ENCODE peak calls at places on chromosomes 4 and X, in eight cellular contexts. One of them, this sample, is unnamed.

GRCh38 chr4:15400911-15401671 is 26.7 kb upstream of the C1QTNF7 start:
- DNase-seq in esophagus squamous epithelium: no peak
- DNase-seq in IMR-90: peak; percentile 65
- DNase-seq in stimulated activated CD4-positive, alpha-beta T cell treated with anti-CD3 and anti-CD28 coated beads, TNF-alpha, amount 100 ng/mL, for 48 hours: peak; percentile 13
- DNase-seq in AG09319: peak; percentile 62
- DNase-seq in fibroblast of gingiva: peak; percentile 94
- DNase-seq in SK-N-DZ: no peak
- DNase-seq in effector CD4-positive, alpha-beta T cell: no peak
- DNase-seq in this sample: no peak

GRCh38 chr4:102552781-102553180 is 51.6 kb downstream of the NFKB1 start:
- DNase-seq in esophagus squamous epithelium: no peak
- DNase-seq in IMR-90: no peak
- DNase-seq in stimulated activated CD4-positive, alpha-beta T cell treated with anti-CD3 and anti-CD28 coated beads, TNF-alpha, amount 100 ng/mL, for 48 hours: no peak
- DNase-seq in AG09319: no peak
- DNase-seq in fibroblast of gingiva: no peak
- DNase-seq in SK-N-DZ: no peak
- DNase-seq in effector CD4-positive, alpha-beta T cell: no peak
- DNase-seq in this sample: no peak

GRCh38 chr4:137685357-137685756 is 153.1 kb upstream of the PCDH18 start:
- DNase-seq in esophagus squamous epithelium: no peak
- DNase-seq in IMR-90: peak; percentile 54
- DNase-seq in stimulated activated CD4-positive, alpha-beta T cell treated with anti-CD3 and anti-CD28 coated beads, TNF-alpha, amount 100 ng/mL, for 48 hours: no peak
- DNase-seq in AG09319: no peak
- DNase-seq in fibroblast of gingiva: peak; percentile 73
- DNase-seq in SK-N-DZ: no peak
- DNase-seq in effector CD4-positive, alpha-beta T cell: no peak
- DNase-seq in this sample: no peak

GRCh38 chr4:53920116-53920515 is 144.3 kb downstream of the CHIC2 start:
- DNase-seq in esophagus squamous epithelium: no peak
- DNase-seq in IMR-90: no peak
- DNase-seq in stimulated activated CD4-positive, alpha-beta T cell treated with anti-CD3 and anti-CD28 coated beads, TNF-alpha, amount 100 ng/mL, for 48 hours: no peak
- DNase-seq in AG09319: no peak
- DNase-seq in fibroblast of gingiva: no peak
- DNase-seq in SK-N-DZ: no peak
- DNase-seq in effector CD4-positive, alpha-beta T cell: no peak
- DNase-seq in this sample: no peak

GRCh38 chrX:33211356-33212254 is at the start of gene DMD:
- DNase-seq in esophagus squamous epithelium: no peak
- DNase-seq in IMR-90: peak; percentile 84
- DNase-seq in stimulated activated CD4-positive, alpha-beta T cell treated with anti-CD3 and anti-CD28 coated beads, TNF-alpha, amount 100 ng/mL, for 48 hours: no peak
- DNase-seq in AG09319: peak; percentile 8
- DNase-seq in fibroblast of gingiva: peak; percentile 0
- DNase-seq in SK-N-DZ: no peak
- DNase-seq in effector CD4-positive, alpha-beta T cell: no peak
- DNase-seq in this sample: no peak

GRCh38 chr4:10623241-10623640 is 61.3 kb downstream of the CLNK start:
- DNase-seq in esophagus squamous epithelium: no peak
- DNase-seq in IMR-90: peak; percentile 76
- DNase-seq in stimulated activated CD4-positive, alpha-beta T cell treated with anti-CD3 and anti-CD28 coated beads, TNF-alpha, amount 100 ng/mL, for 48 hours: no peak
- DNase-seq in AG09319: no peak
- DNase-seq in fibroblast of gingiva: no peak
- DNase-seq in SK-N-DZ: no peak
- DNase-seq in effector CD4-positive, alpha-beta T cell: no peak
- DNase-seq in this sample: no peak

GRCh38 chrX:16870861-16871584 is 861 bp upstream of the RBBP7 start:
- DNase-seq in esophagus squamous epithelium: peak; percentile 33
- DNase-seq in IMR-90: no peak
- DNase-seq in stimulated activated CD4-positive, alpha-beta T cell treated with anti-CD3 and anti-CD28 coated beads, TNF-alpha, amount 100 ng/mL, for 48 hours: no peak
- DNase-seq in AG09319: no peak
- DNase-seq in fibroblast of gingiva: peak; percentile 21
- DNase-seq in SK-N-DZ: peak; percentile 18
- DNase-seq in effector CD4-positive, alpha-beta T cell: no peak
- DNase-seq in this sample: no peak

GRCh38 chr4:1014395-1015167 is 3.2 kb downstream of the FGFRL1 start:
- DNase-seq in esophagus squamous epithelium: no peak
- DNase-seq in IMR-90: no peak
- DNase-seq in stimulated activated CD4-positive, alpha-beta T cell treated with anti-CD3 and anti-CD28 coated beads, TNF-alpha, amount 100 ng/mL, for 48 hours: no peak
- DNase-seq in AG09319: no peak
- DNase-seq in fibroblast of gingiva: no peak
- DNase-seq in SK-N-DZ: no peak
- DNase-seq in effector CD4-positive, alpha-beta T cell: no peak
- DNase-seq in this sample: no peak

GRCh38 chr4:2745981-2746806 is 9.9 kb downstream of the TNIP2 start:
- DNase-seq in esophagus squamous epithelium: peak; percentile 55
- DNase-seq in IMR-90: peak; percentile 85
- DNase-seq in stimulated activated CD4-positive, alpha-beta T cell treated with anti-CD3 and anti-CD28 coated beads, TNF-alpha, amount 100 ng/mL, for 48 hours: peak; percentile 95
- DNase-seq in AG09319: no peak
- DNase-seq in fibroblast of gingiva: no peak
- DNase-seq in SK-N-DZ: no peak
- DNase-seq in effector CD4-positive, alpha-beta T cell: peak; percentile 79
- DNase-seq in this sample: no peak

GRCh38 chr4:2832981-2833670 is 10.5 kb upstream of the ADD1 start:
- DNase-seq in esophagus squamous epithelium: no peak
- DNase-seq in IMR-90: no peak
- DNase-seq in stimulated activated CD4-positive, alpha-beta T cell treated with anti-CD3 and anti-CD28 coated beads, TNF-alpha, amount 100 ng/mL, for 48 hours: no peak
- DNase-seq in AG09319: no peak
- DNase-seq in fibroblast of gingiva: no peak
- DNase-seq in SK-N-DZ: no peak
- DNase-seq in effector CD4-positive, alpha-beta T cell: no peak
- DNase-seq in this sample: no peak

GRCh38 chr4:27668001-27668400 is 807.4 kb downstream of the STIM2 start:
- DNase-seq in esophagus squamous epithelium: no peak
- DNase-seq in IMR-90: no peak
- DNase-seq in stimulated activated CD4-positive, alpha-beta T cell treated with anti-CD3 and anti-CD28 coated beads, TNF-alpha, amount 100 ng/mL, for 48 hours: no peak
- DNase-seq in AG09319: no peak
- DNase-seq in fibroblast of gingiva: no peak
- DNase-seq in SK-N-DZ: no peak
- DNase-seq in effector CD4-positive, alpha-beta T cell: no peak
- DNase-seq in this sample: no peak

GRCh38 chr4:107599841-107600240 is 120.2 kb downstream of the PAPSS1 start:
- DNase-seq in esophagus squamous epithelium: no peak
- DNase-seq in IMR-90: no peak
- DNase-seq in stimulated activated CD4-positive, alpha-beta T cell treated with anti-CD3 and anti-CD28 coated beads, TNF-alpha, amount 100 ng/mL, for 48 hours: no peak
- DNase-seq in AG09319: no peak
- DNase-seq in fibroblast of gingiva: no peak
- DNase-seq in SK-N-DZ: no peak
- DNase-seq in effector CD4-positive, alpha-beta T cell: no peak
- DNase-seq in this sample: no peak

GRCh38 chrX:24229967-24230366 is 80.4 kb downstream of the ZFX start:
- DNase-seq in esophagus squamous epithelium: no peak
- DNase-seq in IMR-90: no peak
- DNase-seq in stimulated activated CD4-positive, alpha-beta T cell treated with anti-CD3 and anti-CD28 coated beads, TNF-alpha, amount 100 ng/mL, for 48 hours: no peak
- DNase-seq in AG09319: no peak
- DNase-seq in fibroblast of gingiva: no peak
- DNase-seq in SK-N-DZ: no peak
- DNase-seq in effector CD4-positive, alpha-beta T cell: no peak
- DNase-seq in this sample: no peak

GRCh38 chr4:88008133-88008621 is 742 bp downstream of the PKD2 start:
- DNase-seq in esophagus squamous epithelium: no peak
- DNase-seq in IMR-90: peak; percentile 48
- DNase-seq in stimulated activated CD4-positive, alpha-beta T cell treated with anti-CD3 and anti-CD28 coated beads, TNF-alpha, amount 100 ng/mL, for 48 hours: no peak
- DNase-seq in AG09319: no peak
- DNase-seq in fibroblast of gingiva: peak; percentile 48
- DNase-seq in SK-N-DZ: peak; percentile 46
- DNase-seq in effector CD4-positive, alpha-beta T cell: no peak
- DNase-seq in this sample: peak; percentile 34

GRCh38 chr4:165537028-165537648 is 158.3 kb downstream of the CPE start:
- DNase-seq in esophagus squamous epithelium: no peak
- DNase-seq in IMR-90: peak; percentile 39
- DNase-seq in stimulated activated CD4-positive, alpha-beta T cell treated with anti-CD3 and anti-CD28 coated beads, TNF-alpha, amount 100 ng/mL, for 48 hours: no peak
- DNase-seq in AG09319: peak; percentile 15
- DNase-seq in fibroblast of gingiva: peak; percentile 40
- DNase-seq in SK-N-DZ: peak; percentile 27
- DNase-seq in effector CD4-positive, alpha-beta T cell: no peak
- DNase-seq in this sample: peak; percentile 59

GRCh38 chrX:18406531-18407266 is 18.7 kb upstream of the CDKL5 start:
- DNase-seq in esophagus squamous epithelium: no peak
- DNase-seq in IMR-90: peak; percentile 40
- DNase-seq in stimulated activated CD4-positive, alpha-beta T cell treated with anti-CD3 and anti-CD28 coated beads, TNF-alpha, amount 100 ng/mL, for 48 hours: no peak
- DNase-seq in AG09319: no peak
- DNase-seq in fibroblast of gingiva: peak; percentile 68
- DNase-seq in SK-N-DZ: no peak
- DNase-seq in effector CD4-positive, alpha-beta T cell: no peak
- DNase-seq in this sample: no peak

GRCh38 chr4:110751991-110752390 is 129.1 kb upstream of the PITX2 start:
- DNase-seq in esophagus squamous epithelium: no peak
- DNase-seq in IMR-90: no peak
- DNase-seq in stimulated activated CD4-positive, alpha-beta T cell treated with anti-CD3 and anti-CD28 coated beads, TNF-alpha, amount 100 ng/mL, for 48 hours: no peak
- DNase-seq in AG09319: no peak
- DNase-seq in fibroblast of gingiva: no peak
- DNase-seq in SK-N-DZ: no peak
- DNase-seq in effector CD4-positive, alpha-beta T cell: no peak
- DNase-seq in this sample: no peak

GRCh38 chr4:1209821-1210220 is 37.4 kb upstream of the SPON2 start:
- DNase-seq in esophagus squamous epithelium: no peak
- DNase-seq in IMR-90: peak; percentile 80
- DNase-seq in stimulated activated CD4-positive, alpha-beta T cell treated with anti-CD3 and anti-CD28 coated beads, TNF-alpha, amount 100 ng/mL, for 48 hours: no peak
- DNase-seq in AG09319: peak; percentile 44
- DNase-seq in fibroblast of gingiva: peak; percentile 68
- DNase-seq in SK-N-DZ: no peak
- DNase-seq in effector CD4-positive, alpha-beta T cell: no peak
- DNase-seq in this sample: no peak

GRCh38 chrX:16839852-16840460 is 30.2 kb downstream of the RBBP7 start:
- DNase-seq in esophagus squamous epithelium: no peak
- DNase-seq in IMR-90: peak; percentile 85
- DNase-seq in stimulated activated CD4-positive, alpha-beta T cell treated with anti-CD3 and anti-CD28 coated beads, TNF-alpha, amount 100 ng/mL, for 48 hours: no peak
- DNase-seq in AG09319: peak; percentile 31
- DNase-seq in fibroblast of gingiva: peak; percentile 59
- DNase-seq in SK-N-DZ: no peak
- DNase-seq in effector CD4-positive, alpha-beta T cell: no peak
- DNase-seq in this sample: no peak

GRCh38 chr4:99710681-99711345 is 53.2 kb upstream of the C4orf54 start:
- DNase-seq in esophagus squamous epithelium: no peak
- DNase-seq in IMR-90: peak; percentile 63
- DNase-seq in stimulated activated CD4-positive, alpha-beta T cell treated with anti-CD3 and anti-CD28 coated beads, TNF-alpha, amount 100 ng/mL, for 48 hours: no peak
- DNase-seq in AG09319: no peak
- DNase-seq in fibroblast of gingiva: no peak
- DNase-seq in SK-N-DZ: no peak
- DNase-seq in effector CD4-positive, alpha-beta T cell: no peak
- DNase-seq in this sample: no peak

GRCh38 chr4:8457646-8458045 is 17.1 kb downstream of the TRMT44 start:
- DNase-seq in esophagus squamous epithelium: no peak
- DNase-seq in IMR-90: no peak
- DNase-seq in stimulated activated CD4-positive, alpha-beta T cell treated with anti-CD3 and anti-CD28 coated beads, TNF-alpha, amount 100 ng/mL, for 48 hours: no peak
- DNase-seq in AG09319: no peak
- DNase-seq in fibroblast of gingiva: no peak
- DNase-seq in SK-N-DZ: peak; percentile 68
- DNase-seq in effector CD4-positive, alpha-beta T cell: no peak
- DNase-seq in this sample: no peak

GRCh38 chr4:76449362-76449767 is 14.3 kb downstream of the SHROOM3 start:
- DNase-seq in esophagus squamous epithelium: no peak
- DNase-seq in IMR-90: no peak
- DNase-seq in stimulated activated CD4-positive, alpha-beta T cell treated with anti-CD3 and anti-CD28 coated beads, TNF-alpha, amount 100 ng/mL, for 48 hours: no peak
- DNase-seq in AG09319: no peak
- DNase-seq in fibroblast of gingiva: no peak
- DNase-seq in SK-N-DZ: no peak
- DNase-seq in effector CD4-positive, alpha-beta T cell: no peak
- DNase-seq in this sample: no peak

GRCh38 chrX:154459843-154460242 is 1.8 kb downstream of the PLXNA3 start:
- DNase-seq in esophagus squamous epithelium: no peak
- DNase-seq in IMR-90: no peak
- DNase-seq in stimulated activated CD4-positive, alpha-beta T cell treated with anti-CD3 and anti-CD28 coated beads, TNF-alpha, amount 100 ng/mL, for 48 hours: no peak
- DNase-seq in AG09319: no peak
- DNase-seq in fibroblast of gingiva: no peak
- DNase-seq in SK-N-DZ: peak; percentile 38
- DNase-seq in effector CD4-positive, alpha-beta T cell: no peak
- DNase-seq in this sample: no peak

GRCh38 chrX:118272237-118272636 is 73.7 kb upstream of the WDR44 start:
- DNase-seq in esophagus squamous epithelium: no peak
- DNase-seq in IMR-90: peak; percentile 52
- DNase-seq in stimulated activated CD4-positive, alpha-beta T cell treated with anti-CD3 and anti-CD28 coated beads, TNF-alpha, amount 100 ng/mL, for 48 hours: no peak
- DNase-seq in AG09319: no peak
- DNase-seq in fibroblast of gingiva: peak; percentile 1
- DNase-seq in SK-N-DZ: no peak
- DNase-seq in effector CD4-positive, alpha-beta T cell: no peak
- DNase-seq in this sample: no peak